ENCODE peak calls at places on chromosome 18, in ten cellular contexts. One of them, this sample, is unnamed.
A peak's percentile ranks its signal among the peaks of the same experiment; 100 is the strongest.

GRCh38 chr18:76514573-76514972 is 19.5 kb upstream of the ZNF516 start:
- DNase-seq in CD8-positive, alpha-beta T cell: no peak
- DNase-seq in AG09309: no peak
- DNase-seq in tibial artery: no peak
- DNase-seq in SK-N-SH: no peak
- DNase-seq in psoas muscle: no peak
- DNase-seq in upper lobe of right lung: no peak
- DNase-seq in IMR-90: no peak
- DNase-seq in heart left ventricle: no peak
- DNase-seq in cardiac muscle cell: no peak
- DNase-seq in this sample: no peak

GRCh38 chr18:32349728-32350395 is 120.8 kb downstream of the GAREM1 start:
- DNase-seq in CD8-positive, alpha-beta T cell: no peak
- DNase-seq in AG09309: peak; percentile 67
- DNase-seq in tibial artery: peak; percentile 82
- DNase-seq in SK-N-SH: no peak
- DNase-seq in psoas muscle: no peak
- DNase-seq in upper lobe of right lung: no peak
- DNase-seq in IMR-90: peak; percentile 97
- DNase-seq in heart left ventricle: no peak
- DNase-seq in cardiac muscle cell: peak; percentile 76
- DNase-seq in this sample: peak; percentile 86

GRCh38 chr18:1048048-1048447 is 143.4 kb downstream of the ADCYAP1 start:
- DNase-seq in CD8-positive, alpha-beta T cell: no peak
- DNase-seq in AG09309: no peak
- DNase-seq in tibial artery: no peak
- DNase-seq in SK-N-SH: no peak
- DNase-seq in psoas muscle: no peak
- DNase-seq in upper lobe of right lung: no peak
- DNase-seq in IMR-90: no peak
- DNase-seq in heart left ventricle: no peak
- DNase-seq in cardiac muscle cell: no peak
- DNase-seq in this sample: no peak

GRCh38 chr18:12911025-12911927 is 27.2 kb upstream of the PTPN2 start:
- DNase-seq in CD8-positive, alpha-beta T cell: peak; percentile 17
- DNase-seq in AG09309: no peak
- DNase-seq in tibial artery: no peak
- DNase-seq in SK-N-SH: no peak
- DNase-seq in psoas muscle: peak; percentile 54
- DNase-seq in upper lobe of right lung: peak; percentile 71
- DNase-seq in IMR-90: no peak
- DNase-seq in heart left ventricle: peak; percentile 73
- DNase-seq in cardiac muscle cell: no peak
- DNase-seq in this sample: peak; percentile 85

GRCh38 chr18:12939161-12939560 is 8.7 kb upstream of the SEH1L start:
- DNase-seq in CD8-positive, alpha-beta T cell: no peak
- DNase-seq in AG09309: no peak
- DNase-seq in tibial artery: no peak
- DNase-seq in SK-N-SH: no peak
- DNase-seq in psoas muscle: no peak
- DNase-seq in upper lobe of right lung: no peak
- DNase-seq in IMR-90: no peak
- DNase-seq in heart left ventricle: no peak
- DNase-seq in cardiac muscle cell: no peak
- DNase-seq in this sample: no peak

GRCh38 chr18:48345596-48345995 is 63.6 kb downstream of the ZBTB7C start:
- DNase-seq in CD8-positive, alpha-beta T cell: no peak
- DNase-seq in AG09309: no peak
- DNase-seq in tibial artery: no peak
- DNase-seq in SK-N-SH: no peak
- DNase-seq in psoas muscle: peak; percentile 57
- DNase-seq in upper lobe of right lung: no peak
- DNase-seq in IMR-90: peak; percentile 4
- DNase-seq in heart left ventricle: no peak
- DNase-seq in cardiac muscle cell: no peak
- DNase-seq in this sample: peak; percentile 70

GRCh38 chr18:10783941-10784340 is 258.1 kb downstream of the NAPG start:
- DNase-seq in CD8-positive, alpha-beta T cell: no peak
- DNase-seq in AG09309: no peak
- DNase-seq in tibial artery: no peak
- DNase-seq in SK-N-SH: no peak
- DNase-seq in psoas muscle: no peak
- DNase-seq in upper lobe of right lung: no peak
- DNase-seq in IMR-90: no peak
- DNase-seq in heart left ventricle: no peak
- DNase-seq in cardiac muscle cell: no peak
- DNase-seq in this sample: no peak

GRCh38 chr18:9508446-9509025 is 33.2 kb downstream of the RALBP1 start:
- DNase-seq in CD8-positive, alpha-beta T cell: no peak
- DNase-seq in AG09309: no peak
- DNase-seq in tibial artery: no peak
- DNase-seq in SK-N-SH: no peak
- DNase-seq in psoas muscle: no peak
- DNase-seq in upper lobe of right lung: no peak
- DNase-seq in IMR-90: peak; percentile 9
- DNase-seq in heart left ventricle: no peak
- DNase-seq in cardiac muscle cell: no peak
- DNase-seq in this sample: no peak

GRCh38 chr18:48798334-48799197 is 152.2 kb downstream of the SMAD7 start:
- DNase-seq in CD8-positive, alpha-beta T cell: no peak
- DNase-seq in AG09309: no peak
- DNase-seq in tibial artery: peak; percentile 20
- DNase-seq in SK-N-SH: no peak
- DNase-seq in psoas muscle: peak; percentile 86
- DNase-seq in upper lobe of right lung: peak; percentile 54
- DNase-seq in IMR-90: no peak
- DNase-seq in heart left ventricle: no peak
- DNase-seq in cardiac muscle cell: no peak
- DNase-seq in this sample: no peak

GRCh38 chr18:46071894-46072867 is at the start of gene PSTPIP2:
- DNase-seq in CD8-positive, alpha-beta T cell: peak; percentile 33
- DNase-seq in AG09309: no peak
- DNase-seq in tibial artery: peak; percentile 71
- DNase-seq in SK-N-SH: peak; percentile 84
- DNase-seq in psoas muscle: peak; percentile 84
- DNase-seq in upper lobe of right lung: peak; percentile 90
- DNase-seq in IMR-90: peak; percentile 54
- DNase-seq in heart left ventricle: peak; percentile 88
- DNase-seq in cardiac muscle cell: peak; percentile 82
- DNase-seq in this sample: peak; percentile 94

DNA sequence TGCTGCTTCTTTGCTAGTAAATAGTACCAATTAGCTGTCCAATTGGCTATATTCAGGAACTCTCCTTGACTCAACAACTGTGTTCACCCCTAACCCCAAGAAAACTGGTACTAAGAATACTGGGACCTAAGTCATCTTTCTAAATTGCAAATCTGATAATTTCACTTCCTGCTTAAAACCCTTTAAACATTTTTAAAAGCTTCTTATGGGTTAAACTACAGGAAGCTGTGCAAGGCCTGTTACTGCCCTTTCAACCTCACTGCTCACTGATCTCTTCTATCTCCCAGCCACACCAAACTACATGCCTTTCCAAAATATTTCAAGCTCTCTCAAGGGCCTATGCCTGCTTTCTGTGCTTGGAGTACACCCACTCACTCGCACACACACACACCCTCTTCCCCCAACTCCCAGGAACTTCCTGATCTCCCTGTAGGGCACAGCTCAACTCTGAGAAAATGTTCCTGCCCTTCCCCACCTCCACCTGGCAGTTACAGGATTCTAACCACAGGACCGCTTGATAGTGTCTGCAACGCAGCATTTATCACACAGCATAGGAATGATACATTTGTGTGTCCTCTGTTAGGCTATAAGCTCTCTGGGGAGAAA is 6.7 kb downstream of the LMAN1 start:
- DNase-seq in CD8-positive, alpha-beta T cell: no peak
- DNase-seq in AG09309: no peak
- DNase-seq in tibial artery: no peak
- DNase-seq in SK-N-SH: no peak
- DNase-seq in psoas muscle: no peak
- DNase-seq in upper lobe of right lung: no peak
- DNase-seq in IMR-90: no peak
- DNase-seq in heart left ventricle: no peak
- DNase-seq in cardiac muscle cell: no peak
- DNase-seq in this sample: no peak
- H3K4me3 ChIP-seq in CD8-positive, alpha-beta T cell: no peak overlapping the region
- H3K4me3 ChIP-seq in AG09309: no peak overlapping the region
- H3K4me3 ChIP-seq in tibial artery: no peak overlapping the region
- H3K4me3 ChIP-seq in SK-N-SH: no peak overlapping the region
- H3K4me3 ChIP-seq in psoas muscle: no peak overlapping the region
- H3K4me3 ChIP-seq in upper lobe of right lung: no peak overlapping the region
- H3K4me3 ChIP-seq in IMR-90: no peak overlapping the region
- H3K4me3 ChIP-seq in heart left ventricle: no peak overlapping the region
- H3K4me3 ChIP-seq in cardiac muscle cell: no peak overlapping the region
- H3K4me3 ChIP-seq in this sample: no peak overlapping the region

DNA sequence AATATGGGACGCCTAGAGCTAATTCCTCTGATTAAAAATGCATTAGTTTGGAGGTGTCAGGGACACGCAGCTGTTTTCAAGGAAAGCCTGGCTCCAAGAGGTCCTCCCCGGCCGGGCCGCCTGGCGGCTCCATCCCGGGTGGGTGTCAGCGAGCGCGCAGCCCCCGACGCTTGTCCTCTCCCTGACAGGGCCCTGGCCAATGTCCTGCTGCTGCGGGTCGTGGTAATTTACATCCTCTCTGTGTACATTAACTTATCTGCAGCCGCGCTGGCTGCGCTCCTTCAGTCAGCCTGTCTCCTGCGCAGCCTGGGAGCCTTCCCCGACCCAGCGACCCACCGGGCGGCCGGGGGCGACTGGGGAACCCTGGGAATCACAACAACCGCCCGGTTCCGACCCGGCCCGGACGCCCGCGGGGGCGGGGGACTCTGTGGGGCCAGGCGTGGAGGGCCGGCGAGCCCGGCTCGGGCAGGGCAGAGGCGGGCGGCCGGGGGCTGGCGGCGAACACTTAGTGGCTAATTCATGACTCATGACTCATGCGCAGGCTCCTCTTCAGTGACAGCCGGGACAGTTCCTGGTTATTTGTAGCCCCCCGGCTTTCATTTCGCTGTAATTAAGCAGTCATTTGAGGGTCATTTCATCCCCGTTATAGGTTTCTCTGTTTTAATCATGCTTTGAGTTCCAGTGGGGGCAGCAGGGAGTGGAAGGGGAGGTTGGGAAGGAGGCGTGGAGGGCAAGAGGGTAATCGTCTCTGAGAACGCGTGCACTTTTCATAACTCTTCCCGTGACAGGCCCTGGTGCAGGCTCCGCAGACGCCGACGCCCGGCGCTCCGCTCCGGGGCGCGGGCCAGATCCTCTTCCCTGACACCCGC is 141.9 kb upstream of the CTAGE1 start:
- DNase-seq in CD8-positive, alpha-beta T cell: no peak
- DNase-seq in AG09309: no peak
- DNase-seq in tibial artery: peak; percentile 80
- DNase-seq in SK-N-SH: peak; percentile 74
- DNase-seq in psoas muscle: peak; percentile 75
- DNase-seq in upper lobe of right lung: peak; percentile 82
- DNase-seq in IMR-90: peak; percentile 59
- DNase-seq in heart left ventricle: peak; percentile 84
- DNase-seq in cardiac muscle cell: peak; percentile 93
- DNase-seq in this sample: peak; percentile 89
- TF ChIP-seq CTCF in CD8-positive, alpha-beta T cell: no peak
- TF ChIP-seq CTCF in AG09309: peak; percentile 41
- TF ChIP-seq CTCF in tibial artery: no peak
- TF ChIP-seq CTCF in SK-N-SH: no peak
- TF ChIP-seq CTCF in psoas muscle: no peak
- TF ChIP-seq CTCF in upper lobe of right lung: peak; percentile 29
- TF ChIP-seq CTCF in IMR-90: no peak
- TF ChIP-seq CTCF in heart left ventricle: peak; percentile 37
- TF ChIP-seq CTCF in cardiac muscle cell: peak; percentile 36
- TF ChIP-seq CTCF in this sample: no peak

DNA sequence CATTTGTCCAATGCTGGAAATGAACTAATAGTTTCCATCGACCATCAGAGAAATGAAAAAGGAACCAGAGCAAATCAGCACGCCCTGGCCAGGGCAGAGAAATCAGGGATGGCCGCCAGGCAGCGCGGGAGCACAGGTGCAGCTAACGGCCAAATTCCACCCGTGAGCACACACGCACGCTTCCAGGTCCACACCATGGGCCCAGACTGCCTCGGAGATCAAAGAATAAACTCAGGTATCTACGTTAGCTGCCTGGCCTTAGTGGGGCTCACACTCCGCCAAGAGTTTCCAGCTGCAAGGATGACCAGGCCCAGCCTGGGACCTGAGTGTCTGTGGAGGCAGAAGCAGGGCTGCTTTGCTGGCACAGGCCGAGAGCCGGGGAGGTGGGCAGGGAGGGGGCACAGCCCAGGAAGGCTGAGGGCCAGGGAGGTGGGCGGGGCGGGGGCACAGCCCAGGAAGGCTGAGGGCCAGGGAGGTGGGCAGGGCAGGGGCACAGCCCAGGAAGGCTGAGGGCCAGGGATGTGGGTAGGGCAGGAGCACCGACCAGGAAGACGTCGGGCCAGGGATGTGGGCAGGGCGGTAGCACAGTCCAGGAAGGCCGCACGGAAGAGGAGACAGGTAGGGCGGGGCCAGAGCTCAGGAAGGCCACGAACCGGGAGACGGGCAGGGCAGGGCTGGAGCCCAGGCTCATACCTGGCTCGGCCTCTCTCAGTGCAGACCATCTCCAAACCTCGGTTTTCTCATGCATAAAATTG is 43.2 kb upstream of the SALL3 start:
- DNase-seq in CD8-positive, alpha-beta T cell: no peak
- DNase-seq in AG09309: no peak
- DNase-seq in tibial artery: no peak
- DNase-seq in SK-N-SH: no peak
- DNase-seq in psoas muscle: no peak
- DNase-seq in upper lobe of right lung: no peak
- DNase-seq in IMR-90: no peak
- DNase-seq in heart left ventricle: no peak
- DNase-seq in cardiac muscle cell: no peak
- DNase-seq in this sample: peak; percentile 75
- H3K4me3 ChIP-seq in CD8-positive, alpha-beta T cell: no peak overlapping the region
- H3K4me3 ChIP-seq in AG09309: no peak overlapping the region
- H3K4me3 ChIP-seq in tibial artery: no peak overlapping the region
- H3K4me3 ChIP-seq in SK-N-SH: no peak overlapping the region
- H3K4me3 ChIP-seq in psoas muscle: no peak overlapping the region
- H3K4me3 ChIP-seq in upper lobe of right lung: no peak overlapping the region
- H3K4me3 ChIP-seq in IMR-90: no peak overlapping the region
- H3K4me3 ChIP-seq in heart left ventricle: no peak overlapping the region
- H3K4me3 ChIP-seq in cardiac muscle cell: no peak overlapping the region
- H3K4me3 ChIP-seq in this sample: no peak overlapping the region

GRCh38 chr18:34866739-34867138 is 156.6 kb downstream of the DTNA start:
- DNase-seq in CD8-positive, alpha-beta T cell: no peak
- DNase-seq in AG09309: no peak
- DNase-seq in tibial artery: no peak
- DNase-seq in SK-N-SH: peak; percentile 54
- DNase-seq in psoas muscle: no peak
- DNase-seq in upper lobe of right lung: no peak
- DNase-seq in IMR-90: peak; percentile 30
- DNase-seq in heart left ventricle: no peak
- DNase-seq in cardiac muscle cell: no peak
- DNase-seq in this sample: no peak
- TF ChIP-seq CTCF in CD8-positive, alpha-beta T cell: peak; percentile 65
- TF ChIP-seq CTCF in AG09309: peak; percentile 59
- TF ChIP-seq CTCF in tibial artery: no peak
- TF ChIP-seq CTCF in SK-N-SH: peak; percentile 62
- TF ChIP-seq CTCF in psoas muscle: peak; percentile 51
- TF ChIP-seq CTCF in upper lobe of right lung: peak; percentile 41
- TF ChIP-seq CTCF in IMR-90: peak; percentile 57
- TF ChIP-seq CTCF in heart left ventricle: peak; percentile 60
- TF ChIP-seq CTCF in cardiac muscle cell: peak; percentile 58
- TF ChIP-seq CTCF in this sample: no peak